ENCODE peak calls at places on chromosomes 4 and X, in six cellular contexts. U, O, L, Y, D and H are unnamed samples. For H3K4me1, the result is how much of the 10 kb centered on the place peaks cover.

GRCh38 chr4:112517067-112517588 is 1.1 kb upstream of the NEUROG2 start:
- DNase-seq in U (no peak), O (peak), L (no peak), Y (no peak), D (no peak), H (no peak)

GRCh38 chr4:1588306-1588705 is 95.8 kb downstream of the FAM53A start:
- DNase-seq in U (peak), O (no peak), L (no peak), Y (no peak), D (no peak), H (no peak)

GRCh38 chrX:452598-452997 is 65.9 kb upstream of the PPP2R3B start:
- DNase-seq in U (no peak), O (no peak), L (no peak), Y (no peak), D (no peak), H (no peak)

GRCh38 chr4:84750260-84750955 is 167.5 kb downstream of the CDS1 start:
- DNase-seq in U (no peak), O (peak), L (peak), Y (no peak), D (no peak), H (peak)

GRCh38 chr4:166202991-166203390 is 330.0 kb downstream of the TLL1 start:
- DNase-seq in U (no peak), O (no peak), L (no peak), Y (no peak), D (no peak), H (no peak)

GRCh38 chrX:40109288-40110008 is 11.7 kb upstream of the BCOR start:
- DNase-seq in U (no peak), O (peak), L (peak), Y (peak), D (peak), H (no peak)

GRCh38 chr4:135185256-135185655 is 983.7 kb upstream of the PABPC4L start:
- DNase-seq in U (no peak), O (peak), L (no peak), Y (no peak), D (no peak), H (no peak)

GRCh38 chr4:137307806-137308205 is 224.5 kb downstream of the PCDH18 start:
- DNase-seq in U (no peak), O (no peak), L (no peak), Y (no peak), D (no peak), H (no peak)

GRCh38 chr4:99848576-99848975 is 31.9 kb downstream of the DAPP1 start:
- DNase-seq in U (no peak), O (no peak), L (no peak), Y (no peak), D (no peak), H (no peak)

GRCh38 chrX:110087485-110088356 is 84.8 kb downstream of the TMEM164 start:
- DNase-seq in U (no peak), O (no peak), L (peak), Y (no peak), D (no peak), H (peak)

DNA sequence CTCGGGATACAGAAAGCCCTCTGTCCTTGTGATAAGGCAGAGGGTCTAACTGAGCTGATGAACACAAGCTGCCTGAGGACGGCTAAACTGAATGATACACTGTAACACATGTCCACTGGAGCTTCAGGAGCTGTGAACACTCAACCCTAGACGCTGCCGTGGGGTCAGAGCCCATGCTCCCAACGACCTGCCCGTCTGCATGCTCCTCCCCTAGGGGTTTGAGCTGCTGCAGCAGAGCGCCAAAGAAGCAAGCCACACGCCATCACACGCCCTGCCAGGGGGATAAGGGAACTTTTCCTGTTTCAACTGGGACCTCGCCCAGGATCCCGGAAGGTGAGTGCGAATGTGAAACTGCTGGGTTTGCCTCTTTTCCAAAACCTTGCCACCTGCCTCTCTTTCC is 361.8 kb downstream of the FAT4 start:
- DNase-seq in U (no peak), O (no peak), L (no peak), Y (no peak), D (no peak), H (no peak)
- H3K4me1 ChIP-seq in U (under half), O (under half), L (under half), Y (under half), D (under half), H (under half)

GRCh38 chrX:129768186-129768585 is 11.6 kb upstream of the SASH3 start:
- DNase-seq in U (no peak), O (no peak), L (no peak), Y (no peak), D (no peak), H (no peak)

GRCh38 chrX:129769467-129770154 is 10.1 kb upstream of the SASH3 start:
- DNase-seq in U (no peak), O (no peak), L (no peak), Y (no peak), D (peak), H (no peak)

GRCh38 chrX:129771266-129771995 is 8.3 kb upstream of the SASH3 start:
- DNase-seq in U (no peak), O (no peak), L (no peak), Y (no peak), D (no peak), H (no peak)

GRCh38 chrX:129772796-129773431 is 6.8 kb upstream of the SASH3 start:
- DNase-seq in U (peak), O (peak), L (no peak), Y (peak), D (peak), H (no peak)

GRCh38 chrX:129768586-129769466 is 10.9 kb upstream of the SASH3 start:
- DNase-seq in U (no peak), O (no peak), L (no peak), Y (no peak), D (no peak), H (no peak)
- H3K27ac ChIP-seq in U (no peak), O (no peak), L (no peak), Y (no peak), D (no peak), H (no peak)

GRCh38 chr4:102564399-102564921 is 63.3 kb downstream of the NFKB1 start:
- DNase-seq in U (no peak), O (no peak), L (no peak), Y (no peak), D (no peak), H (no peak)
- TF ChIP-seq POLR2AphosphoS5 in U (no peak), O (no peak), L (no peak), Y (no peak), D (no peak), H (no peak)

GRCh38 chrX:12954981-12955380 is 19.9 kb upstream of the TMSB4X start:
- DNase-seq in U (no peak), O (no peak), L (no peak), Y (no peak), D (no peak), H (no peak)

GRCh38 chrX:12955882-12956703 is 18.8 kb upstream of the TMSB4X start:
- DNase-seq in U (no peak), O (no peak), L (peak), Y (peak), D (peak), H (no peak)

GRCh38 chrX:12958059-12958458 is 16.9 kb upstream of the TMSB4X start:
- DNase-seq in U (no peak), O (no peak), L (no peak), Y (no peak), D (no peak), H (no peak)

GRCh38 chrX:12958461-12958860 is 16.4 kb upstream of the TMSB4X start:
- DNase-seq in U (no peak), O (no peak), L (no peak), Y (no peak), D (no peak), H (no peak)

DNA sequence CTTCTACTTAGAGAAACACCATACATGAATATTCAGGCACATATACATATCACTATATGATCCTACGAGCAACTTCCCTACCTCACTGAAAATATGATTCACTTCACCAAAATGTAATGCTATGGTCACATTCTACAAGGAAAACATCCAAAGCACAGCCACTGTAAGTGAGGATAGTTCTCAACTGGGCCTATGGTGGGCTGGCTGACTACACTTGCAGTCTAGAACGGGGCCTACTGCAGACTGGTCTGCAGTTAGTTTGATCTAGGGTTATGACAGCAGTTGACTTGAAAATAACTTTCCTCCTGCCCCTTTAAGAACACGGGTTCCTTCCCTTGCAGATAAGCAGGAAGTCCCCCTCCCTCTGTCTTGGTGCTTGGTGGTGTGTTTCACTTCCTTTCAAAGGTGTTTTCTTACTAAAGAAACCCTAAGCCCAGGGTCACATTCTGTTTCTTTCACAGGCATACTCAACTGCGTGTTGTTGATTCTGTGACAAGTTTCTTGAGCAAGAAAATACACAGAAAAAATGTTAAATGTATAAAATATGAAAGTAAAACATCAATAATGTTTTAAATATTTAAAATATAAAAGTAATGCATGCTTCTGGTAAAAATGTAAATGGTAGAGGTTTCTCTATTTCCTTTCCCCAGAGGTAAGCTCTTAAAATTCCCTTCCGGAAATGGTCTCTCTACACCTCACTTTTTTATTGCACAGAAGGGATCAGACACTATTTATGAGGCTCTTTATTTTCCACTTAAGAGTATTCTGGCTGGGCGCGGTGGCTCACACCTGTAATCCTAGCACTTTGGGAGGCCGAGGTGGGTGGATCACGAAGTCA is 18.0 kb upstream of the TMSB4X start:
- DNase-seq in U (no peak), O (peak), L (peak), Y (no peak), D (no peak), H (no peak)
- H3K4me1 ChIP-seq in U (under half), O (under half), L (under half), Y (under half), D (under half), H (under half)

GRCh38 chr4:177490769-177491168 is 48.5 kb upstream of the AGA start:
- DNase-seq in U (no peak), O (no peak), L (no peak), Y (no peak), D (no peak), H (no peak)

GRCh38 chr4:177485528-177485927 is 43.3 kb upstream of the AGA start:
- DNase-seq in U (no peak), O (no peak), L (no peak), Y (no peak), D (no peak), H (no peak)

GRCh38 chr4:177492022-177492421 is 49.8 kb upstream of the AGA start:
- DNase-seq in U (no peak), O (no peak), L (no peak), Y (no peak), D (no peak), H (no peak)

GRCh38 chr4:177487977-177488376 is 45.7 kb upstream of the AGA start:
- DNase-seq in U (no peak), O (no peak), L (no peak), Y (no peak), D (no peak), H (no peak)

DNA sequence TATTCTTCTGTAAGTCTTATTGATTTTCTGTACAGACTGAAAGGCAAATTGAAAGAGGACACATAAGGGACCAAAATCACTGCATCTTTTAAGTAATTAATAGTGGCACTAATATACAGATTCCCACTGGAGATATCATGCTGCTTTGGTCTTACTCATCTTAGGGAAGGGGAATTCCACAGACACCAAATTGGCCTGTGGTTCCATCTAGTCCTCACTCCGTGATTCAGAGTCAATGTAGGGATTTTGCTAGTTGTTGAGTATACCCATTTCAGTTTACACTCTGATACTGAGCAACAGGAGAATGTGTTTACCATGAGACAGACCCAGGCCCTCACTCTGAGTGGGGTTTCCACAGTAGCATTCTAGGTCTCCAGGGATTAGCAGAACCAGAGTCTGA is 47.6 kb upstream of the AGA start:
- DNase-seq in U (no peak), O (no peak), L (no peak), Y (no peak), D (no peak), H (no peak)
- H3K27ac ChIP-seq in U (no peak), O (no peak), L (no peak), Y (no peak), D (no peak), H (no peak)

GRCh38 chr4:53441564-53441963 is 64.1 kb downstream of the FIP1L1 start:
- DNase-seq in U (no peak), O (no peak), L (no peak), Y (no peak), D (no peak), H (no peak)
- TF ChIP-seq POLR2AphosphoS5 in U (no peak), O (no peak), L (no peak), Y (no peak), D (no peak), H (no peak)

GRCh38 chr4:10029403-10029802 is 8.1 kb upstream of the SLC2A9 start:
- DNase-seq in U (peak), O (no peak), L (no peak), Y (no peak), D (no peak), H (no peak)
- H3K4me1 ChIP-seq in U (under half), O (under half), L (under half), Y (under half), D (under half), H (under half)

GRCh38 chr4:48196758-48197504 is 62.9 kb upstream of the TXK start:
- DNase-seq in U (no peak), O (no peak), L (no peak), Y (no peak), D (no peak), H (no peak)

GRCh38 chr4:48193921-48194320 is 59.9 kb upstream of the TXK start:
- DNase-seq in U (no peak), O (no peak), L (no peak), Y (no peak), D (no peak), H (no peak)

GRCh38 chr4:48197643-48198237 is 63.7 kb upstream of the TXK start:
- DNase-seq in U (no peak), O (no peak), L (no peak), Y (no peak), D (no peak), H (no peak)

GRCh38 chr4:48194986-48195773 is 61.1 kb upstream of the TXK start:
- DNase-seq in U (no peak), O (no peak), L (peak), Y (no peak), D (no peak), H (no peak)

DNA sequence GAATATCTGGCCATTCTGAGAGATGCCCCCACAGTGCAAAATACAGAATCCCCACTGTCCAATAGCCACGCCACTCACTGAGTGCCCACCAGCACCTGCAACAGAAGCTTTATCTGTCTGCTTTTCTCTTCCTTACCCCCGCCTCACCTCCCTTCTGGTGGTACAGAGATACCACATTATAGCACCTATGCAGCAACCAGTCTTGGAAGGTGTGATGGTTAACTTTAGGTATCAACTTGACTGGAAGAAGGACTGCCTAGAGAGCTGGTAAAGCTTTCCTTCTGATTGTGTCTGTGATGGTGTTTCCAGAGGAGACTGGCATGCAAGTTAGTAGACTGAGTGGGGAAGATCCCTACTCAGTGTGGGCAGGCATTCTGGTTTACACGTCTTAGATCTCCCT is 61.8 kb upstream of the TXK start:
- DNase-seq in U (no peak), O (no peak), L (no peak), Y (no peak), D (no peak), H (no peak)
- H3K27ac ChIP-seq in U (no peak), O (no peak), L (no peak), Y (no peak), D (no peak), H (no peak)

GRCh38 chrX:115348440-115349225 is 59.1 kb downstream of the LUZP4 start:
- DNase-seq in U (no peak), O (no peak), L (no peak), Y (no peak), D (no peak), H (no peak)

GRCh38 chrX:115339441-115340025 is 50.0 kb downstream of the LUZP4 start:
- DNase-seq in U (no peak), O (no peak), L (no peak), Y (no peak), D (no peak), H (no peak)

GRCh38 chrX:115341421-115341820 is 51.9 kb downstream of the LUZP4 start:
- DNase-seq in U (no peak), O (no peak), L (no peak), Y (no peak), D (no peak), H (no peak)

GRCh38 chrX:115345654-115346014 is 56.1 kb downstream of the LUZP4 start:
- DNase-seq in U (no peak), O (no peak), L (no peak), Y (no peak), D (no peak), H (no peak)

GRCh38 chrX:115344885-115345653 is 55.6 kb downstream of the LUZP4 start:
- DNase-seq in U (peak), O (peak), L (peak), Y (peak), D (peak), H (peak)
- TF ChIP-seq POLR2AphosphoS5 in U (no peak), O (no peak), L (no peak), Y (peak), D (peak), H (no peak)

GRCh38 chr4:13541720-13542576 is 2.4 kb downstream of the NKX3-2 start:
- DNase-seq in U (no peak), O (peak), L (no peak), Y (no peak), D (peak), H (no peak)

GRCh38 chr4:13543091-13543581 is 1.2 kb downstream of the NKX3-2 start:
- DNase-seq in U (no peak), O (peak), L (no peak), Y (no peak), D (no peak), H (no peak)

GRCh38 chr4:13541176-13541604 is 3.1 kb downstream of the NKX3-2 start:
- DNase-seq in U (no peak), O (no peak), L (no peak), Y (no peak), D (no peak), H (no peak)

GRCh38 chr4:13543648-13544555 is at the start of gene NKX3-2:
- DNase-seq in U (no peak), O (peak), L (no peak), Y (no peak), D (no peak), H (no peak)

GRCh38 chr4:13542577-13543042 is 1.7 kb downstream of the NKX3-2 start:
- DNase-seq in U (no peak), O (no peak), L (no peak), Y (no peak), D (no peak), H (no peak)
- H3K4me1 ChIP-seq in U (half or more), O (half or more), L (under half), Y (under half), D (under half), H (under half)